ENCODE peak calls at places on chromosomes 13 and 19, in four cellular contexts. B, E, H and U are unnamed samples.
A peak's percentile ranks its signal among the peaks of the same experiment; 100 is the strongest.

GRCh38 chr19:10915511-10916091 is 12.8 kb downstream of the YIPF2 start:
- DNase-seq in H (no peak), B (no peak), E (no peak), U (no peak)

GRCh38 chr19:958967-959685 is 25.0 kb upstream of the WDR18 start:
- DNase-seq in H (peak; percentile 68), B (peak; percentile 6), E (no peak), U (no peak)

GRCh38 chr13:35881360-35881759 is 249.8 kb downstream of the DCLK1 start:
- DNase-seq in B (no peak), H (no peak), E (no peak), U (peak; percentile 23)

GRCh38 chr19:51368366-51369282 is at the start of gene CLDND2:
- DNase-seq in B (no peak), H (peak; percentile 25), E (no peak), U (no peak)

GRCh38 chr19:35519291-35519690 is 5.8 kb upstream of the DMKN start:
- DNase-seq in H (no peak), B (no peak), E (no peak), U (no peak)

GRCh38 chr13:110642291-110642981 is 27.1 kb downstream of the NAXD start:
- DNase-seq in E (no peak), B (no peak), H (no peak), U (no peak)

GRCh38 chr19:47035495-47036232 is 12.8 kb downstream of the TMEM160 start:
- DNase-seq in E (peak; percentile 88), H (peak; percentile 93), B (peak; percentile 75), U (peak; percentile 92)

GRCh38 chr13:36848228-36848982 is 29.4 kb downstream of the RFXAP start:
- DNase-seq in B (no peak), E (peak; percentile 56), H (peak; percentile 19), U (no peak)

GRCh38 chr19:34316741-34317241 is 48.2 kb upstream of the GPI start:
- DNase-seq in H (no peak), B (no peak), E (no peak), U (no peak)

GRCh38 chr13:41456768-41457588 is at the start of gene RGCC:
- DNase-seq in B (peak; percentile 50), E (peak; percentile 83), H (peak; percentile 85), U (peak; percentile 85)

GRCh38 chr19:18176367-18177310 is 3.0 kb downstream of the IFI30 start:
- DNase-seq in B (no peak), E (no peak), H (no peak), U (no peak)